ENCODE peak calls at places on chromosomes 6 and 20, in seven cellular contexts. Q, O, N, K, C, G and U are unnamed samples.

GRCh38 chr20:35489717-35490116 is 34.3 kb downstream of the CEP250 start:
- DNase-seq in N (no peak), C (no peak), K (no peak), O (no peak), G (no peak), Q (no peak), U (no peak)

GRCh38 chr6:26243132-26243531 is 121.9 kb upstream of the BTN3A2 start:
- DNase-seq in C (no peak), Q (no peak), N (no peak), K (no peak), O (peak; percentile 76), G (no peak), U (no peak)

GRCh38 chr20:25177890-25178321 is 17.6 kb upstream of the ENTPD6 start:
- DNase-seq in K (no peak), O (no peak), G (no peak), N (no peak), C (peak; percentile 81), Q (no peak), U (no peak)

GRCh38 chr6:25017932-25018581 is 82.3 kb upstream of the RIPOR2 start:
- DNase-seq in O (peak; percentile 74), Q (no peak), C (no peak), K (peak; percentile 86), N (peak; percentile 41), G (peak; percentile 74), U (peak; percentile 73)

GRCh38 chr20:16352321-16352720 is 220.9 kb downstream of the KIF16B start:
- DNase-seq in G (no peak), O (no peak), C (no peak), K (no peak), N (no peak), Q (no peak), U (no peak)

GRCh38 chr20:61761453-61762207 is 304.1 kb downstream of the TAF4 start:
- DNase-seq in C (no peak), Q (no peak), O (no peak), K (no peak), G (no peak), N (no peak), U (peak; percentile 21)

GRCh38 chr20:13113731-13114130 is 105.0 kb downstream of the SPTLC3 start:
- DNase-seq in C (no peak), N (no peak), G (no peak), K (no peak), Q (no peak), O (no peak), U (no peak)

GRCh38 chr20:3749689-3750639 is 17.5 kb downstream of the HSPA12B start:
- DNase-seq in C (no peak), K (no peak), Q (no peak), O (no peak), G (no peak), N (no peak), U (no peak)

GRCh38 chr20:62835931-62836861 is 19.3 kb downstream of the COL9A3 start:
- DNase-seq in K (peak; percentile 33), N (no peak), G (no peak), Q (peak; percentile 17), O (no peak), C (no peak), U (no peak)

GRCh38 chr20:23657202-23657601 is 19.4 kb upstream of the CST3 start:
- DNase-seq in Q (no peak), K (no peak), C (no peak), N (no peak), G (no peak), O (no peak), U (no peak)

GRCh38 chr6:31573239-31574105 is 1.4 kb downstream of the LTA start:
- DNase-seq in O (no peak), Q (no peak), G (no peak), C (no peak), N (no peak), K (no peak), U (no peak)

GRCh38 chr20:17225891-17226409 is 890 bp upstream of the PCSK2 start:
- DNase-seq in O (no peak), G (no peak), C (no peak), Q (peak; percentile 34), N (no peak), K (no peak), U (no peak)

GRCh38 chr20:36808317-36809257 is 35.0 kb upstream of the DSN1 start:
- DNase-seq in Q (no peak), N (peak; percentile 42), O (peak; percentile 88), C (peak; percentile 56), G (peak; percentile 92), K (peak; percentile 78), U (peak; percentile 92)

GRCh38 chr6:40369028-40369427 is 218.1 kb downstream of the LRFN2 start:
- DNase-seq in C (no peak), O (no peak), N (no peak), Q (no peak), K (no peak), G (no peak), U (no peak)

GRCh38 chr6:11645016-11645415 is 107.5 kb downstream of the TMEM170B start:
- DNase-seq in N (no peak), G (peak; percentile 36), O (no peak), Q (no peak), K (no peak), C (no peak), U (no peak)

GRCh38 chr20:25178563-25179438 is 16.7 kb upstream of the ENTPD6 start:
- DNase-seq in Q (no peak), K (no peak), C (peak; percentile 93), N (no peak), G (peak; percentile 98), O (no peak), U (no peak)

GRCh38 chr20:25496968-25497401 is 88.3 kb downstream of the NINL start:
- DNase-seq in Q (no peak), N (no peak), K (no peak), C (no peak), O (no peak), G (peak; percentile 12), U (no peak)

GRCh38 chr6:161101517-161101916 is 109.9 kb downstream of the MAP3K4 start:
- DNase-seq in N (no peak), K (no peak), G (peak; percentile 23), C (no peak), Q (no peak), O (no peak), U (no peak)

GRCh38 chr6:15378864-15379263 is 133.0 kb downstream of the JARID2 start:
- DNase-seq in G (no peak), Q (no peak), C (no peak), N (no peak), O (no peak), K (no peak), U (no peak)

GRCh38 chr6:148446681-148447080 is 104.0 kb downstream of the SASH1 start:
- DNase-seq in C (no peak), K (no peak), O (no peak), G (no peak), N (no peak), Q (no peak), U (no peak)

GRCh38 chr20:49361872-49362663 is 84.2 kb upstream of the ZNFX1 start:
- DNase-seq in N (no peak), K (no peak), C (no peak), Q (no peak), O (no peak), G (no peak), U (no peak)

GRCh38 chr20:42749548-42749947 is 440.2 kb downstream of the PTPRT start:
- DNase-seq in G (no peak), O (no peak), C (no peak), Q (no peak), K (no peak), N (no peak), U (no peak)

GRCh38 chr6:116730513-116730912 is 35.0 kb downstream of the FAM162B start:
- DNase-seq in N (no peak), O (no peak), G (no peak), Q (no peak), K (no peak), C (no peak), U (no peak)

GRCh38 chr6:21098134-21098533 is 495.4 kb upstream of the SOX4 start:
- DNase-seq in Q (no peak), G (no peak), N (no peak), C (no peak), K (no peak), O (no peak), U (no peak)
- H3K4me1 ChIP-seq in Q (peaks cover 2% of the 10 kb centered on the region), G (no peaks in the 10 kb centered on the region), N (peaks cover 10% of the 10 kb centered on the region), C (no peaks in the 10 kb centered on the region), K (peaks cover 8% of the 10 kb centered on the region), O (no peaks in the 10 kb centered on the region), U (no peaks in the 10 kb centered on the region)

DNA sequence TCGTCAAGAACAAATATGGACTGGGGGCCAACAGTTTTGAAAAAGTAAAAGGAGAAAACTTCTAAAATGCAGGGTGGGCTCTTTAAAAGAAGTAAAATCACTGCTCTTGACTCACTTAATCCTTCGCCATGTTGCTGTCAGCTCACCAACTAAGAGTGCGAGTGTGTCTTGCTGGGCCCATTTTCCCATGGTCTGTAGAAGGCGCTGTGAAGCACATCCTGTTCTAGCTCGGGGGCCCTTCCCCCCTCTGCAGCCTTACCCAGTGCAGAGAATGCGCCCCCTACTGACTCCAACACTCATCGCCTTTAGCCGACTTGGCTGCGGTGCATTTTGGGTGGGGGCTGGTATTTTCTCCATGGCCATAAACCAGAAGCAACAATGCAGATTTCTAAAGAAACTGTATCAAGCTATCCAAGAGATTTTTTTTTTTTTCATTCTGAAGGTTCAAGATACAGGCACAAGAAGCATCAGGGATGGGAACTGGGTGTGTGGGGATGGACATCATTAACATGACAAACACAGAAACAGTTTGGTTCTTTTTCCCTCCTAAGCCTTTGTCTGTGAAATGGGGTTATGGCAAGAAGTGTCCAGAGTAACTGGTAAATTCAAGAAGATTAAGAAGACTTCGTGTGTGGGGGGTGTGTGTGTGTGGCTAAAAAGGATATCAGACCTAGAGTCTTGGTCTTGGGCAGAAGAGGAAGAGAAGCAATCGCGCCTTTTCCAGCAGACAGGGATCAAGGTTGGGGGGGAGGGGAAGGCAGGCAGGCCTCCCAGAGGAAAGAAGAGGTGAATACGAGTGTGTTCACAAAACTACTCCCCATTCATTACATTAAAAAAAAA is 1.7 kb downstream of the ADNP start:
- DNase-seq in Q (peak; percentile 83), N (peak; percentile 90), C (peak; percentile 91), O (peak; percentile 94), G (peak; percentile 98), K (peak; percentile 94), U (peak; percentile 97)
- H3K4me1 ChIP-seq in Q (peaks cover 14% of the 10 kb centered on the region), N (peaks cover 61% of the 10 kb centered on the region), C (peaks cover 29% of the 10 kb centered on the region), O (peaks cover 26% of the 10 kb centered on the region), G (peaks cover 6% of the 10 kb centered on the region), K (peaks cover 52% of the 10 kb centered on the region), U (no peaks in the 10 kb centered on the region)

GRCh38 chr6:134721095-134721400 is 228.9 kb downstream of the ALDH8A1 start:
- DNase-seq in O (no peak), N (no peak), Q (no peak), G (no peak), C (no peak), K (no peak), U (no peak)
- H3K4me1 ChIP-seq in O (no peaks in the 10 kb centered on the region), N (peaks cover 71% of the 10 kb centered on the region), Q (peaks cover 19% of the 10 kb centered on the region), G (peaks cover 15% of the 10 kb centered on the region), C (peaks cover 6% of the 10 kb centered on the region), K (no peaks in the 10 kb centered on the region), U (peaks cover 13% of the 10 kb centered on the region)

GRCh38 chr6:35048631-35049083 is 92.5 kb downstream of the TCP11 start:
- DNase-seq in Q (peak; percentile 41), N (peak; percentile 55), O (peak; percentile 50), K (no peak), C (peak; percentile 51), G (peak; percentile 95), U (no peak)
- H3K4me1 ChIP-seq in Q (peaks cover 35% of the 10 kb centered on the region), N (peaks cover 96% of the 10 kb centered on the region), O (peaks cover 78% of the 10 kb centered on the region), K (peaks cover 12% of the 10 kb centered on the region), C (peaks cover 68% of the 10 kb centered on the region), G (peaks cover 40% of the 10 kb centered on the region), U (no peaks in the 10 kb centered on the region)

DNA sequence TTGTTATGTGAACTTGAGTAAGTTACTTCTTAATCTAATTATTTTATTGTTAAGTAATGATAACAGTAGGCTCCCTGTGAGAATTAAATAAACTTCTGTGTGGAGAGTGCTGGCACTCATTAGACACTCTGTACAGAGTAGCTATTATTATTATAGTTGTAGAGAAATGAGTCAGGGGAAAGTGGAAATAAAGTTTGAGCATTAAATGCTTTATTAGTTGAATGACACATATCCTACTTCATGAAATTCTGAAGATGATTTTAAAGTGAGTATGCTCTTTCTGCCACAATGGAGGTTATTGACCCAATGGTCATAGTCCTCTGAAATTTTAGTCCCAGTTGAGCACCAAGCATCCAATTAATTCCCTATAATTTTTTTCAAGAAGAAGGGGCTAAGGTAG is 5.9 kb downstream of the ECI2 start:
- DNase-seq in C (no peak), N (no peak), K (no peak), G (no peak), O (no peak), Q (no peak), U (no peak)
- H3K4me1 ChIP-seq in C (peaks cover 38% of the 10 kb centered on the region), N (peaks cover 27% of the 10 kb centered on the region), K (peaks cover 10% of the 10 kb centered on the region), G (peaks cover 16% of the 10 kb centered on the region), O (no peaks in the 10 kb centered on the region), Q (peaks cover 2% of the 10 kb centered on the region), U (peaks cover 10% of the 10 kb centered on the region)